ENCODE peak calls at places on chromosome 15, in seven cellular contexts. M is OCI-LY7, T is left ventricle myocardium inferior, I is hepatocyte, J is PC-3, U is mammary epithelial cell, E is iPS DF 6.9. C is an unnamed sample.

GRCh38 chr15:34699968-34700640 is 54.7 kb downstream of the GJD2 start:
- DNase-seq in M (no peak), T (no peak), I (no peak), J (no peak), U (no peak), E (no peak), C (no peak)

GRCh38 chr15:57563416-57563815 is 28.3 kb upstream of the MYZAP start:
- DNase-seq in M (no peak), T (no peak), I (no peak), J (no peak), U (no peak), E (no peak), C (no peak)

GRCh38 chr15:51180534-51180933 is 85.8 kb upstream of the TNFAIP8L3 start:
- DNase-seq in M (no peak), T (no peak), I (no peak), J (no peak), U (no peak), E (no peak), C (no peak)

GRCh38 chr15:69595009-69595825 is 142.6 kb downstream of the RPLP1 start:
- DNase-seq in M (no peak), T (peak; percentile 80), I (no peak), J (no peak), U (no peak), E (no peak), C (no peak)

GRCh38 chr15:67084561-67084960 is 19.2 kb downstream of the SMAD3 start:
- DNase-seq in M (no peak), T (no peak), I (no peak), J (no peak), U (no peak), E (no peak), C (no peak)

GRCh38 chr15:100570282-100570681 is 31.7 kb downstream of the LINS1 start:
- DNase-seq in M (no peak), T (no peak), I (no peak), J (no peak), U (no peak), E (no peak), C (no peak)

GRCh38 chr15:39887832-39888231 is 32.2 kb downstream of the GPR176 start:
- DNase-seq in M (peak; percentile 8), T (no peak), I (peak; percentile 61), J (peak; percentile 76), U (peak; percentile 65), E (no peak), C (peak; percentile 33)

GRCh38 chr15:48459571-48460461 is 128.6 kb downstream of the DUT start:
- DNase-seq in M (no peak), T (no peak), I (no peak), J (peak; percentile 88), U (no peak), E (no peak), C (no peak)

GRCh38 chr15:46714959-46715358 is 1002.3 kb upstream of the SEMA6D start:
- DNase-seq in M (no peak), T (no peak), I (no peak), J (no peak), U (no peak), E (no peak), C (no peak)

GRCh38 chr15:41918506-41919126 is 24.8 kb upstream of the SPTBN5 start:
- DNase-seq in M (no peak), T (no peak), I (no peak), J (no peak), U (no peak), E (no peak), C (no peak)

GRCh38 chr15:34216527-34217270 is 6.8 kb upstream of the KATNBL1 start:
- DNase-seq in M (no peak), T (no peak), I (no peak), J (peak; percentile 57), U (no peak), E (no peak), C (no peak)

GRCh38 chr15:23081271-23081670 is 41.9 kb upstream of the TUBGCP5 start:
- DNase-seq in M (no peak), T (no peak), I (no peak), J (no peak), U (no peak), E (no peak), C (no peak)

GRCh38 chr15:54815546-54815945 is 381.2 kb downstream of the RSL24D1 start:
- DNase-seq in M (no peak), T (no peak), I (no peak), J (no peak), U (no peak), E (no peak), C (no peak)

GRCh38 chr15:45641374-45641778 is 6.5 kb downstream of the SQOR start:
- DNase-seq in M (no peak), T (no peak), I (peak; percentile 82), J (peak; percentile 90), U (peak; percentile 93), E (no peak), C (no peak)

GRCh38 chr15:43794269-43795037 is 2.3 kb downstream of the SERF2 start:
- DNase-seq in M (no peak), T (no peak), I (no peak), J (no peak), U (no peak), E (no peak), C (no peak)

GRCh38 chr15:25059698-25060471 is 105.1 kb downstream of the SNRPN start:
- DNase-seq in M (no peak), T (no peak), I (no peak), J (no peak), U (no peak), E (no peak), C (no peak)

GRCh38 chr15:25060472-25060803 is 105.7 kb downstream of the SNRPN start:
- DNase-seq in M (no peak), T (no peak), I (no peak), J (no peak), U (no peak), E (no peak), C (no peak)

GRCh38 chr15:25062551-25063430 is 108.0 kb downstream of the SNRPN start:
- DNase-seq in M (no peak), T (no peak), I (no peak), J (no peak), U (no peak), E (no peak), C (no peak)

GRCh38 chr15:25061808-25062550 is 107.2 kb downstream of the SNRPN start:
- DNase-seq in M (no peak), T (no peak), I (no peak), J (no peak), U (no peak), E (no peak), C (no peak)

DNA sequence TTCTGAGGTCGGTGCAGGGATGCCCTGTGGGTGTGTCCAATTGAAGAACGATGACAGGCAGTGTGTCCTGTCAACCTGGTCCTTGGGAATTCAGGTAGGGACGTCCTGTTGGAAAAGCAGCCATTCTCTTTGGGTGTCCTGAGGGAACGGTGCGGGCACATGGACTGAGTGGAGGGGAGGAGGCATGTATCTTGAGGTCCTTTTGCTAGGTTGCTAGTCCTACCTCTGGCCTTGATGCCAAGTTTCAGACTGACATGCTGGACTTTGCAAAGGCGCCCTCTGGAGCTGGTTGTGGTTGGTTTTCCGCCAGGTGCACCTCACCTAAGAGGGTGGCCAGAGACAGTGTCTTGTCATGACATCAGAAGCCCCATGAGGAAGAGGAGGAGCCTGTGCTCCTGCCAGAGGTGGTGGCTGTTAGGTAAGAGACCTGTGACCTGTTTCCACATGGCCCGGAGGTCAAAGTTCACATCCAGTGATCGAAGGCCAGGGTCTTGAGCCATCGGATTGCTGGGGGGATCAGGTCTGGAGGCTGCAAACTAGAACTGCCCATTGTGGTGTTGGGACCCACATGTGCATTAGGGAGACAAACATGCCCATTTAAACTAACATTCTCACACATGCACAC is 106.3 kb downstream of the SNRPN start:
- DNase-seq in M (no peak), T (no peak), I (no peak), J (no peak), U (no peak), E (no peak), C (no peak)
- H3K9me3 ChIP-seq in M (no peaks in the 10 kb centered on the region), T (peaks cover 100% of the 10 kb centered on the region), I (peaks cover 67% of the 10 kb centered on the region), J (peaks cover 70% of the 10 kb centered on the region), U (peaks cover 98% of the 10 kb centered on the region), E (peaks cover 10% of the 10 kb centered on the region), C (peaks cover 89% of the 10 kb centered on the region)

DNA sequence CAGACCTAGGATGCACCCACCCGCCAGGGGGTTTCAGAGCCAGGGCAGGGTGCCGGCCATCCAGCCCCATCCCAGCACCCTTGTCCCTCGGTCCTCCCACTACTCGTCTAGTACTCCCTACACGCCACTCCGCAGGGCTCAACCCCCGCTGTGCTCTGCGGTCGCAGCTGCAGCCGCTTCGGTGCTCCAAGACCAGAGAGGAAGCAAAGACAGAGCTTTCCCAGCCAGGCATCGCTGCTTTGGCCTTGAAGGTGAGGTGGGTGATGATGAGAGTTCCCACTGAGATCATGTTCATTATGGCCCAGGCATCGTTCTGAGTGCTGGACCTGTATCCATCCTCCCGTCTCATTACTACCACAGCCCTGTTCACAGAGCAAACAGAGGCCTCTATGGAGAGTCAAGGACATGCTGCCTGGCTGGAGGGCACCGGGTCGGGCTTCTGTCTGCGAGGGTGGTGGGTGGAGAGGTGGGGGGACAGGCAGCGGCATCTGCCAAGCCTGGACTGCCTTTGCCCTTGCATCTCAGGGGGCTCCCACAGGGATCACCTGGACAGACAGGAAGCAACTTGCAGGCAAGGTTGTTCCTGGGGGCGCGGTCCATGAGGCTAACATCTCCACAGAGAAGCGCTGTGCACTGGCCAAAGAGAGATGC is 66.9 kb downstream of the KLF13 start:
- DNase-seq in M (peak; percentile 25), T (peak; percentile 20), I (no peak), J (no peak), U (no peak), E (no peak), C (no peak)
- H3K4me3 ChIP-seq in M (peak overlapping the region; percentile 73), T (peak overlapping the region; percentile 83), I (no peak overlapping the region), J (no peak overlapping the region), U (no peak overlapping the region), E (peak overlapping the region; percentile 0), C (no peak overlapping the region)

GRCh38 chr15:25019434-25019833 is 64.6 kb downstream of the SNRPN start:
- DNase-seq in M (no peak), T (no peak), I (no peak), J (no peak), U (no peak), E (no peak), C (no peak)
- H3K9me3 ChIP-seq in M (peaks cover 7% of the 10 kb centered on the region), T (peaks cover 100% of the 10 kb centered on the region), I (peaks cover 4% of the 10 kb centered on the region), J (peaks cover 14% of the 10 kb centered on the region), U (peaks cover 9% of the 10 kb centered on the region), E (no peaks in the 10 kb centered on the region), C (peaks cover 62% of the 10 kb centered on the region)

DNA sequence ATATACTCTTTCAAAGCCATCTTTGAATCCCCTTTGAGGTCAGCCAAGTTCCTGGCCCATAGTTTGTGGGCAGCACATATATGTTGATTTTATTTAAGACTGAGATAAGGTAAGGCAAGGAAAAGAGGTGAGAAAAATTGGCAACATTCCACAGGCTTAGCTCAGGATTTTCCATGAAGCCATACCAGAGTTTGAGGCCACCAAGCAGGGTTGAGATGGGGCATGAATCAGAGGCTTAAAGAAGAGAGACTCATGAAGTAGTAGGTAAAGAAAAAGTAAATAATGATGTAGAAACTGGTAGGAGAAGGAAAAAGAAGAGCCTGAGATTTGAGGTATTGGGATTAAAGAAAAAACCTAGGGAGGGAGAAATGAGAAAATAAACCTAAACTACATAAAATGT is 89.2 kb downstream of the MYO5A start:
- DNase-seq in M (no peak), T (no peak), I (no peak), J (no peak), U (no peak), E (no peak), C (no peak)
- H3K4me3 ChIP-seq in M (no peak overlapping the region), T (no peak overlapping the region), I (no peak overlapping the region), J (no peak overlapping the region), U (no peak overlapping the region), E (no peak overlapping the region), C (no peak overlapping the region)